ENCODE peak calls at places on chromosomes 6 and 20, in four cellular contexts. V is left ventricle myocardium inferior, G is foreskin fibroblast, U is AG04450. E is an unnamed sample.

GRCh38 chr6:81476881-81477280 is 275.6 kb downstream of the TENT5A start:
- DNase-seq in U (no peak), V (no peak), G (peak; percentile 62), E (peak; percentile 42)

GRCh38 chr20:57439993-57440392 is 48.8 kb downstream of the RBM38 start:
- DNase-seq in V (no peak), U (no peak), G (no peak), E (no peak)

GRCh38 chr6:33909737-33910136 is 105.9 kb upstream of the MLN start:
- DNase-seq in U (no peak), G (no peak), V (no peak), E (no peak)

GRCh38 chr6:137978252-137978896 is 111.3 kb downstream of the TNFAIP3 start:
- DNase-seq in G (no peak), U (no peak), V (no peak), E (no peak)

GRCh38 chr6:156883497-156884252 is 106.5 kb downstream of the ARID1B start:
- DNase-seq in G (no peak), U (no peak), V (no peak), E (no peak)

GRCh38 chr6:127164555-127164954 is 46.1 kb downstream of the RSPO3 start:
- DNase-seq in G (no peak), V (no peak), U (no peak), E (no peak)

GRCh38 chr20:2822073-2822472 is 5.9 kb downstream of the TMEM239 start:
- DNase-seq in V (no peak), G (no peak), U (no peak), E (peak; percentile 31)

GRCh38 chr6:96563853-96564252 is 925 bp downstream of the FHL5 start:
- DNase-seq in U (no peak), V (no peak), G (no peak), E (no peak)

GRCh38 chr6:85390775-85391174 is 59.1 kb upstream of the NT5E start:
- DNase-seq in U (no peak), V (no peak), G (no peak), E (no peak)

GRCh38 chr6:27810768-27811298 is 101.4 kb downstream of the OR2B2 start:
- DNase-seq in G (no peak), V (no peak), U (no peak), E (no peak)

GRCh38 chr6:12051861-12052368 is 39.8 kb downstream of the HIVEP1 start:
- DNase-seq in G (no peak), V (no peak), U (peak; percentile 50), E (peak; percentile 25)

GRCh38 chr6:158870418-158870957 is 51.3 kb upstream of the EZR start:
- DNase-seq in U (no peak), G (no peak), V (no peak), E (no peak)

GRCh38 chr6:31948753-31949413 is 3.0 kb downstream of the CFB start:
- DNase-seq in U (no peak), G (peak; percentile 33), V (no peak), E (no peak)

GRCh38 chr20:19371112-19371511 is 158.7 kb downstream of the SLC24A3 start:
- DNase-seq in U (no peak), V (no peak), G (no peak), E (no peak)

GRCh38 chr20:18909254-18909653 is 95.7 kb downstream of the SCP2D1 start:
- DNase-seq in U (no peak), G (no peak), V (no peak), E (no peak)

GRCh38 chr6:57313711-57314471 is 3.5 kb upstream of the PRIM2 start:
- DNase-seq in U (peak; percentile 94), V (no peak), G (peak; percentile 99), E (peak; percentile 95)
- H3K4me3 ChIP-seq in U (peak overlapping the region; percentile 1), V (no peak overlapping the region), G (no peak overlapping the region), E (no peak overlapping the region)

GRCh38 chr20:34581341-34582189 is 23.0 kb downstream of the MAP1LC3A start:
- DNase-seq in G (peak; percentile 64), U (no peak), V (peak; percentile 42), E (peak; percentile 45)

GRCh38 chr20:34585019-34585418 is 26.5 kb downstream of the MAP1LC3A start:
- DNase-seq in G (no peak), V (no peak), U (no peak), E (no peak)

GRCh38 chr20:34582221-34582620 is 23.7 kb downstream of the MAP1LC3A start:
- DNase-seq in G (no peak), U (no peak), V (no peak), E (no peak)

GRCh38 chr20:34582911-34583310 is 24.4 kb downstream of the MAP1LC3A start:
- DNase-seq in V (no peak), G (no peak), U (no peak), E (no peak)

DNA sequence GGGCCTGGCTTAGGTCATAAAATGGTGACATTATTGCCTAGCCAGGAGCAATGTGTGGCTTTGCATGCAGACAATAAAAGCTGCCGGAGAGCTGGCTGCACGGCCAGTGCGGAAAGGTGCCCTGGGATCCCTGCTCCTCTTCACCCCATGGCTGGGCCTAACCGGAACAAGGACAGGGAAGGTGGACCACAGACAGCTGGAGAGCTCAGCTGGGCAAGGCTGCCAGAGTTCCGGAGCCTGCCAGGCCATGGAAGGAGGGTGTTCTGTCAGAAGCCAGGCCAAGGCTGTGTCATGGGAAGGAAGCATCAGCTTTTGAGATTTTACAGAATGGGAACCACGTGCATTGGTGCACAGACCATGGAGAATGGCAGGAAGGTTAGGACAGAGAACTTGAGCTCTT is 25.0 kb downstream of the MAP1LC3A start:
- DNase-seq in U (no peak), V (peak; percentile 39), G (no peak), E (no peak)
- H3K4me3 ChIP-seq in U (no peak overlapping the region), V (no peak overlapping the region), G (no peak overlapping the region), E (no peak overlapping the region)

GRCh38 chr6:166333172-166333995 is 9.0 kb downstream of the SFT2D1 start:
- DNase-seq in V (no peak), G (no peak), U (no peak), E (no peak)
- H3K4me3 ChIP-seq in V (no peak overlapping the region), G (no peak overlapping the region), U (no peak overlapping the region), E (no peak overlapping the region)

GRCh38 chr6:7589221-7589620 is 777 bp upstream of the SNRNP48 start:
- DNase-seq in V (no peak), U (no peak), G (no peak), E (no peak)
- H3K4me3 ChIP-seq in V (peak overlapping the region; percentile 82), U (no peak overlapping the region), G (no peak overlapping the region), E (no peak overlapping the region)

GRCh38 chr6:147274012-147274411 is 69.8 kb downstream of the STXBP5 start:
- DNase-seq in U (no peak), V (no peak), G (no peak), E (no peak)
- H3K4me3 ChIP-seq in U (no peak overlapping the region), V (no peak overlapping the region), G (no peak overlapping the region), E (no peak overlapping the region)